ENCODE peak calls at places on chromosomes 3 and 15, in four cellular contexts. N is A549, M is fibroblast of lung, V is left lung. F is an unnamed sample.

GRCh38 chr15:89812847-89813320 is 1.8 kb downstream of the ANPEP start:
- DNase-seq in V (peak; percentile 62), M (no peak), N (no peak), F (no peak)

GRCh38 chr3:177729939-177730700 is 532.8 kb upstream of the TBL1XR1 start:
- DNase-seq in M (no peak), N (no peak), V (no peak), F (peak; percentile 72)

GRCh38 chr3:98008751-98009373 is 26.3 kb downstream of the GABRR3 start:
- DNase-seq in N (no peak), V (no peak), M (no peak), F (no peak)

GRCh38 chr15:51623386-51623938 is 891 bp upstream of the DMXL2 start:
- DNase-seq in M (no peak), V (no peak), N (no peak), F (no peak)

GRCh38 chr3:33482126-33482525 is 41.9 kb upstream of the UBP1 start:
- DNase-seq in N (no peak), M (peak; percentile 69), V (no peak), F (no peak)

GRCh38 chr3:65186268-65186667 is 498.5 kb upstream of the ADAMTS9 start:
- DNase-seq in N (no peak), V (no peak), M (no peak), F (no peak)

GRCh38 chr3:112132088-112132487 is 960 bp downstream of the GCSAM start:
- DNase-seq in N (no peak), M (no peak), V (no peak), F (no peak)

GRCh38 chr15:39770748-39771689 is 11.6 kb downstream of the FSIP1 start:
- DNase-seq in M (peak; percentile 64), V (no peak), N (no peak), F (no peak)

GRCh38 chr3:52005571-52005986 is 9.9 kb upstream of the RPL29 start:
- DNase-seq in V (no peak), N (no peak), M (no peak), F (no peak)

GRCh38 chr3:123039178-123039577 is 11.6 kb upstream of the SEMA5B start:
- DNase-seq in N (no peak), V (no peak), M (no peak), F (no peak)

GRCh38 chr15:92846716-92847115 is 53.4 kb upstream of the CHD2 start:
- DNase-seq in M (peak; percentile 48), V (no peak), N (no peak), F (no peak)

GRCh38 chr3:13475871-13476590 is 4.1 kb upstream of the HDAC11 start:
- DNase-seq in N (no peak), M (no peak), V (no peak), F (no peak)

GRCh38 chr3:194314669-194315068 is 36.5 kb downstream of the CPN2 start:
- DNase-seq in M (no peak), N (no peak), V (peak; percentile 32), F (no peak)

GRCh38 chr3:98977520-98977919 is 76.0 kb upstream of the DCBLD2 start:
- DNase-seq in V (no peak), M (peak; percentile 85), N (no peak), F (no peak)

GRCh38 chr3:122033018-122033417 is 11.0 kb upstream of the ILDR1 start:
- DNase-seq in N (no peak), M (no peak), V (no peak), F (no peak)

GRCh38 chr3:44061268-44061667 is 180.4 kb upstream of the TOPAZ1 start:
- DNase-seq in M (no peak), N (no peak), V (no peak), F (no peak)

GRCh38 chr3:8777201-8777977 is 8.0 kb upstream of the OXTR start:
- DNase-seq in N (no peak), V (no peak), M (no peak), F (no peak)

GRCh38 chr15:39273805-39274411 is 307.0 kb upstream of the THBS1 start:
- DNase-seq in M (peak; percentile 41), V (no peak), N (peak; percentile 31), F (no peak)

GRCh38 chr3:52277071-52277964 is 1.1 kb downstream of the WDR82 start:
- DNase-seq in N (peak; percentile 38), V (peak; percentile 90), M (peak; percentile 68), F (peak; percentile 86)

GRCh38 chr3:88141458-88142083 is 8.2 kb upstream of the C3orf38 start:
- DNase-seq in N (no peak), V (no peak), M (peak; percentile 62), F (no peak)

GRCh38 chr3:168096210-168096795 is 579 bp upstream of the GOLIM4 start:
- DNase-seq in M (peak; percentile 94), N (peak; percentile 67), V (peak; percentile 60), F (no peak)

GRCh38 chr15:95929232-95929846 is 401.2 kb upstream of the NR2F2 start:
- DNase-seq in M (peak; percentile 45), V (no peak), N (no peak), F (no peak)

GRCh38 chr15:69807752-69808151 is 290.0 kb downstream of the TLE3 start:
- DNase-seq in M (peak; percentile 41), N (no peak), V (peak; percentile 85), F (no peak)

DNA sequence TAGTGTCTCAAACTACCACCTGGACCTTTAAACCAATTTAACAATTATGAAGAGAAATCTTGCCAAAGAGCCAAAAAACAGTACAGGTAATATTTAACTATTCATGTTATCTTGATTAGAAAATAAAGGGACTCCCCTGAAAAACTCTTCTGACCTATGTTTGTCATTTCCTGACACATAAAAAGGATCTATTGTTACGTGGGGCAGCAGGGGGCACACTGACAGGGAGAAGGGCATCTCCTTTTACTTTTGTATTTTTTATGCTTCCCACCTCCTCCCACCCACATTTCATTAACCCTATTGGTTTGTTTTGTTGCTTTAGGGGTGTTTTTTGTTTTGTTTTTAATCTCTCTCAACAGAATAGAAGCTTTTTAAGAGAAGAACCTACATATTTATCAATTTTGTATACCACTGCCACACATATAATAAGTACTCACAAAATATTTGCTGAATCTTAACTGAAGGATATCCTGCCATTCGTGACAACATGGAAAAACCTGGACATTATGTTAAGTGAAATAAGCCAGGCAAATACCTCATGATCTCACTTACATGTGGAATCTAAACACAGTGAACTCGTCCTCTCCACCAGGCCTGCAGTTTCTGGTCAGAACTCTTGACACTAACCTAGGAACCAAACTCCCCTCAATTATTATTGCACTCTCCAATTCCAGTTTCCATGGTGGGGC is 17.7 kb downstream of the STAG1 start:
- DNase-seq in M (no peak), V (no peak), N (no peak), F (no peak)
- TF ChIP-seq CTCF in M (no peak), V (no peak), N (no peak), F (no peak)

GRCh38 chr3:141326123-141326522 is 42.2 kb upstream of the ZBTB38 start:
- DNase-seq in V (no peak), N (no peak), M (peak; percentile 34), F (no peak)
- H3K27ac ChIP-seq in V (no peak overlapping the region), N (peak overlapping the region; percentile 94), M (no peak overlapping the region), F (no peak overlapping the region)

DNA sequence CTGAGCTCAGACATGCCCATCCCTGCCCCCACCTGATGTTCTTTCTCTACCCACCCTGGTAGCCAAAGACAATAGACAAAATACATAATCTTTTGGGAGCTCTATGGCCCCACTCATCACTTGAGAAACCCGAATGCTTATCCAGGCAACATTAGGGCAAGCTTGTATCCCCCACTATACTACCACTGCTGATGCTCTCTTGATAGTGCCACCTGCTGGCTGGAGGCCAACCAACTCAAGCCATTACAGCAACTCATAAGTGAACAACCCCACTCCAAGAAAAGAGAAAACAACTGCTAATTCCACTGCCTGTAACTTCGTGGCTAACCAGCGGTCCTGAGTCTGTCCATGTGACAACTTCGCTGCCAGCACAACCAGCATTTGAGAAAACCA is 342.5 kb upstream of the TGFBR2 start:
- DNase-seq in N (no peak), M (no peak), V (no peak), F (no peak)
- TF ChIP-seq CTCF in N (no peak), M (no peak), V (no peak), F (no peak)

GRCh38 chr3:188437921-188438320 is 284.0 kb downstream of the LPP start:
- DNase-seq in V (no peak), N (no peak), M (no peak), F (no peak)
- H3K27ac ChIP-seq in V (no peak overlapping the region), N (no peak overlapping the region), M (no peak overlapping the region), F (peak overlapping the region; percentile 2)

GRCh38 chr3:106624154-106624553 is 753.1 kb upstream of the CCDC54 start:
- DNase-seq in N (no peak), V (no peak), M (no peak), F (no peak)

GRCh38 chr3:106629215-106629832 is 747.9 kb upstream of the CCDC54 start:
- DNase-seq in N (no peak), M (no peak), V (no peak), F (no peak)

GRCh38 chr3:106631378-106632083 is 745.7 kb upstream of the CCDC54 start:
- DNase-seq in V (no peak), M (no peak), N (no peak), F (no peak)

GRCh38 chr3:106628407-106628806 is 748.8 kb upstream of the CCDC54 start:
- DNase-seq in N (no peak), M (peak; percentile 61), V (no peak), F (no peak)
- TF ChIP-seq CTCF in N (no peak), M (peak; percentile 12), V (no peak), F (no peak)

GRCh38 chr15:77865106-77865630 is 212.3 kb downstream of the TBC1D2B start:
- DNase-seq in M (no peak), V (no peak), N (no peak), F (peak; percentile 61)

GRCh38 chr15:77867266-77868047 is 210.1 kb downstream of the TBC1D2B start:
- DNase-seq in M (no peak), V (peak; percentile 50), N (no peak), F (no peak)

GRCh38 chr15:77866186-77866585 is 211.3 kb downstream of the TBC1D2B start:
- DNase-seq in M (no peak), V (no peak), N (no peak), F (peak; percentile 54)

GRCh38 chr15:77865701-77866100 is 211.8 kb downstream of the TBC1D2B start:
- DNase-seq in M (no peak), V (no peak), N (no peak), F (peak; percentile 69)

GRCh38 chr15:77866596-77867125 is 210.8 kb downstream of the TBC1D2B start:
- DNase-seq in V (no peak), N (no peak), M (no peak), F (peak; percentile 49)
- H3K27ac ChIP-seq in V (no peak overlapping the region), N (no peak overlapping the region), M (no peak overlapping the region), F (no peak overlapping the region)

GRCh38 chr15:47496343-47497185 is 220.7 kb upstream of the SEMA6D start:
- DNase-seq in N (no peak), V (no peak), M (no peak), F (no peak)

GRCh38 chr15:47503884-47504283 is 213.4 kb upstream of the SEMA6D start:
- DNase-seq in N (no peak), M (no peak), V (no peak), F (no peak)

GRCh38 chr15:47504624-47505256 is 212.6 kb upstream of the SEMA6D start:
- DNase-seq in M (no peak), N (no peak), V (no peak), F (no peak)

GRCh38 chr15:47505712-47506542 is 211.4 kb upstream of the SEMA6D start:
- DNase-seq in N (no peak), M (peak; percentile 40), V (no peak), F (no peak)

GRCh38 chr15:47500823-47501222 is 216.5 kb upstream of the SEMA6D start:
- DNase-seq in N (no peak), M (no peak), V (no peak), F (no peak)
- TF ChIP-seq CTCF in N (no peak), M (no peak), V (no peak), F (no peak)

F was measured in coronary artery.